ENCODE peak calls at places on chromosomes 7 and 10, in six cellular contexts. J is AG20443, P is ELF-1, X is HTR-8/SVneo, L is T-helper 2 cell, T is hypothalamus. N is an unnamed sample.

GRCh38 chr7:52320610-52321009 is 714.8 kb upstream of the POM121L12 start:
- DNase-seq in J (no peak), X (no peak), P (no peak), L (no peak), T (no peak), N (no peak)

GRCh38 chr7:37234928-37235327 is 213.7 kb downstream of the ELMO1 start:
- DNase-seq in J (no peak), T (no peak), X (no peak), P (peak; percentile 34), L (peak; percentile 48), N (peak; percentile 58)

GRCh38 chr7:129569811-129570215 is 41.7 kb upstream of the NRF1 start:
- DNase-seq in T (no peak), L (no peak), X (peak; percentile 57), P (no peak), J (peak; percentile 92), N (no peak)

GRCh38 chr10:28842321-28842720 is 165.0 kb downstream of the BAMBI start:
- DNase-seq in L (no peak), P (no peak), T (no peak), X (peak; percentile 17), J (peak; percentile 63), N (no peak)

GRCh38 chr7:4612939-4613841 is 68.9 kb upstream of the FOXK1 start:
- DNase-seq in T (no peak), P (peak; percentile 59), J (peak; percentile 46), X (peak; percentile 77), L (no peak), N (no peak)

GRCh38 chr10:106506509-106507265 is 657.8 kb downstream of the SORCS1 start:
- DNase-seq in P (no peak), L (no peak), T (no peak), J (no peak), X (no peak), N (no peak)

GRCh38 chr7:96740130-96740529 is 30.5 kb upstream of the SEM1 start:
- DNase-seq in L (no peak), X (no peak), J (no peak), P (no peak), T (no peak), N (no peak)

GRCh38 chr7:114180556-114181266 is 233.9 kb upstream of the FOXP2 start:
- DNase-seq in T (no peak), X (no peak), J (no peak), L (no peak), P (no peak), N (no peak)

GRCh38 chr10:5811387-5811821 is 1.8 kb downstream of the GDI2 start:
- DNase-seq in P (peak; percentile 62), J (peak; percentile 38), L (peak; percentile 58), T (no peak), X (no peak), N (no peak)

GRCh38 chr7:90251304-90251635 is 6.3 kb downstream of the CFAP69 start:
- DNase-seq in T (no peak), P (no peak), X (no peak), J (peak; percentile 33), L (no peak), N (no peak)

GRCh38 chr7:106566174-106566573 is 94.8 kb downstream of the CCDC71L start:
- DNase-seq in X (no peak), L (no peak), P (no peak), J (no peak), T (no peak), N (no peak)

GRCh38 chr7:124856299-124856888 is 73.2 kb downstream of the POT1 start:
- DNase-seq in X (peak; percentile 8), T (no peak), L (peak; percentile 18), P (no peak), J (peak; percentile 29), N (peak; percentile 64)

GRCh38 chr7:51369746-51370145 is 53.1 kb upstream of the COBL start:
- DNase-seq in X (no peak), P (peak; percentile 17), L (peak; percentile 17), J (no peak), T (no peak), N (no peak)

GRCh38 chr10:4825868-4826787 is at the start of gene AKR1E2:
- DNase-seq in L (peak; percentile 97), X (peak; percentile 15), P (peak; percentile 89), T (peak; percentile 63), J (peak; percentile 96), N (peak; percentile 50)

GRCh38 chr7:34036069-34036920 is 131.0 kb downstream of the BMPER start:
- DNase-seq in L (no peak), T (no peak), J (no peak), P (peak; percentile 61), X (no peak), N (no peak)

N was measured in hippocampal formation.